ENCODE peak calls at places on chromosome 14, in five cellular contexts. C is left ventricle myocardium inferior, S is A549, Y is mesendoderm, V is HCT116. U is an unnamed sample. For H3K4me1, the result is how much of the 10 kb centered on the place peaks cover.

GRCh38 chr14:99131632-99132271 is 140.2 kb downstream of the BCL11B start:
- DNase-seq in C (no peak), S (no peak), Y (no peak), V (no peak), U (peak)

GRCh38 chr14:94075008-94075407 is 6.0 kb downstream of the DDX24 start:
- DNase-seq in C (no peak), S (no peak), Y (no peak), V (no peak), U (no peak)

GRCh38 chr14:51616724-51617409 is 34.8 kb upstream of the FRMD6 start:
- DNase-seq in C (no peak), S (peak), Y (no peak), V (peak), U (no peak)

GRCh38 chr14:75981426-75981825 is 369 bp downstream of the TGFB3 start:
- DNase-seq in C (no peak), S (no peak), Y (peak), V (no peak), U (no peak)

GRCh38 chr14:22980672-22981089 is 1.7 kb downstream of the AJUBA start:
- DNase-seq in C (peak), S (peak), Y (peak), V (no peak), U (no peak)

GRCh38 chr14:53368714-53369191 is 215.6 kb upstream of the DDHD1 start:
- DNase-seq in C (no peak), S (peak), Y (no peak), V (no peak), U (no peak)

GRCh38 chr14:21476526-21476924 is 234 bp downstream of the RAB2B start:
- DNase-seq in C (peak), S (peak), Y (no peak), V (no peak), U (peak)

GRCh38 chr14:84750763-84751554 is 779.0 kb upstream of the FLRT2 start:
- DNase-seq in C (no peak), S (no peak), Y (peak), V (no peak), U (no peak)

GRCh38 chr14:74539503-74539902 is 45.9 kb downstream of the ISCA2 start:
- DNase-seq in C (no peak), S (no peak), Y (no peak), V (no peak), U (peak)

GRCh38 chr14:94100847-94101246 is 9.7 kb upstream of the IFI27 start:
- DNase-seq in C (no peak), S (peak), Y (peak), V (no peak), U (no peak)

GRCh38 chr14:56733396-56733795 is 76.9 kb downstream of the OTX2 start:
- DNase-seq in C (no peak), S (no peak), Y (peak), V (no peak), U (no peak)

GRCh38 chr14:84760506-84760905 is 769.4 kb upstream of the FLRT2 start:
- DNase-seq in C (no peak), S (no peak), Y (no peak), V (no peak), U (no peak)

GRCh38 chr14:81166126-81166525 is 54.6 kb downstream of the GTF2A1 start:
- DNase-seq in C (no peak), S (no peak), Y (no peak), V (no peak), U (no peak)

GRCh38 chr14:103535891-103536565 is 7.0 kb downstream of the TRMT61A start:
- DNase-seq in C (no peak), S (no peak), Y (no peak), V (no peak), U (no peak)

GRCh38 chr14:51554339-51554920 is 97.3 kb upstream of the FRMD6 start:
- DNase-seq in C (no peak), S (no peak), Y (peak), V (no peak), U (no peak)

GRCh38 chr14:74615735-74616134 is 3.7 kb upstream of the LTBP2 start:
- DNase-seq in C (no peak), S (no peak), Y (no peak), V (no peak), U (no peak)

GRCh38 chr14:104374718-104375080 is 204.9 kb upstream of the C14orf180 start:
- DNase-seq in C (no peak), S (no peak), Y (no peak), V (no peak), U (no peak)

GRCh38 chr14:55160989-55161388 is 30.4 kb downstream of the DLGAP5 start:
- DNase-seq in C (no peak), S (peak), Y (no peak), V (peak), U (no peak)

GRCh38 chr14:45715946-45716345 is 462.9 kb upstream of the MIS18BP1 start:
- DNase-seq in C (no peak), S (no peak), Y (no peak), V (no peak), U (no peak)

GRCh38 chr14:90091393-90091792 is 29.6 kb downstream of the KCNK13 start:
- DNase-seq in C (no peak), S (no peak), Y (no peak), V (no peak), U (no peak)

GRCh38 chr14:101444116-101444515 is 117.2 kb upstream of the DIO3 start:
- DNase-seq in C (no peak), S (peak), Y (no peak), V (no peak), U (no peak)

GRCh38 chr14:74567219-74567618 is 44.8 kb downstream of the LTBP2 start:
- DNase-seq in C (no peak), S (no peak), Y (no peak), V (no peak), U (peak)

GRCh38 chr14:76883437-76883836 is 57.2 kb downstream of the LRRC74A start:
- DNase-seq in C (no peak), S (no peak), Y (no peak), V (no peak), U (no peak)

GRCh38 chr14:50085570-50086315 is 30.6 kb downstream of the VCPKMT start:
- DNase-seq in C (no peak), S (no peak), Y (peak), V (no peak), U (no peak)

GRCh38 chr14:88310021-88310420 is 13.0 kb downstream of the KCNK10 start:
- DNase-seq in C (no peak), S (no peak), Y (no peak), V (no peak), U (no peak)

GRCh38 chr14:104893435-104894207 is 28.6 kb downstream of the CEP170B start:
- DNase-seq in C (peak), S (no peak), Y (no peak), V (no peak), U (peak)

GRCh38 chr14:24310666-24311604 is at the start of gene LTB4R:
- DNase-seq in C (peak), S (no peak), Y (no peak), V (no peak), U (peak)

GRCh38 chr14:103065861-103066260 is 8.5 kb upstream of the CDC42BPB start:
- DNase-seq in C (no peak), S (no peak), Y (no peak), V (no peak), U (peak)

GRCh38 chr14:102565959-102566358 is 26.5 kb upstream of the RCOR1 start:
- DNase-seq in C (no peak), S (no peak), Y (no peak), V (no peak), U (no peak)

GRCh38 chr14:75088566-75089373 is 19.3 kb downstream of the ZC2HC1C start:
- DNase-seq in C (no peak), S (peak), Y (peak), V (peak), U (no peak)

GRCh38 chr14:92753250-92753649 is 4.8 kb upstream of the LGMN start:
- DNase-seq in C (no peak), S (no peak), Y (no peak), V (no peak), U (no peak)

GRCh38 chr14:27371209-27371608 is 773.4 kb upstream of the NOVA1 start:
- DNase-seq in C (no peak), S (no peak), Y (no peak), V (no peak), U (no peak)

GRCh38 chr14:21454843-21455550 is 926 bp downstream of the CHD8 start:
- DNase-seq in C (no peak), S (no peak), Y (peak), V (no peak), U (no peak)

GRCh38 chr14:37197421-37198272 is at the start of gene MIPOL1:
- DNase-seq in C (peak), S (peak), Y (peak), V (peak), U (peak)

GRCh38 chr14:22987291-22987690 is 4.9 kb upstream of the AJUBA start:
- DNase-seq in C (no peak), S (no peak), Y (no peak), V (no peak), U (no peak)

GRCh38 chr14:90649096-90649495 is 167.1 kb downstream of the TTC7B start:
- DNase-seq in C (no peak), S (no peak), Y (no peak), V (no peak), U (no peak)

GRCh38 chr14:51564986-51565604 is 86.6 kb upstream of the FRMD6 start:
- DNase-seq in C (no peak), S (no peak), Y (no peak), V (no peak), U (no peak)

GRCh38 chr14:67477926-67478915 is 10.3 kb downstream of the TMEM229B start:
- DNase-seq in C (no peak), S (no peak), Y (no peak), V (no peak), U (peak)

DNA sequence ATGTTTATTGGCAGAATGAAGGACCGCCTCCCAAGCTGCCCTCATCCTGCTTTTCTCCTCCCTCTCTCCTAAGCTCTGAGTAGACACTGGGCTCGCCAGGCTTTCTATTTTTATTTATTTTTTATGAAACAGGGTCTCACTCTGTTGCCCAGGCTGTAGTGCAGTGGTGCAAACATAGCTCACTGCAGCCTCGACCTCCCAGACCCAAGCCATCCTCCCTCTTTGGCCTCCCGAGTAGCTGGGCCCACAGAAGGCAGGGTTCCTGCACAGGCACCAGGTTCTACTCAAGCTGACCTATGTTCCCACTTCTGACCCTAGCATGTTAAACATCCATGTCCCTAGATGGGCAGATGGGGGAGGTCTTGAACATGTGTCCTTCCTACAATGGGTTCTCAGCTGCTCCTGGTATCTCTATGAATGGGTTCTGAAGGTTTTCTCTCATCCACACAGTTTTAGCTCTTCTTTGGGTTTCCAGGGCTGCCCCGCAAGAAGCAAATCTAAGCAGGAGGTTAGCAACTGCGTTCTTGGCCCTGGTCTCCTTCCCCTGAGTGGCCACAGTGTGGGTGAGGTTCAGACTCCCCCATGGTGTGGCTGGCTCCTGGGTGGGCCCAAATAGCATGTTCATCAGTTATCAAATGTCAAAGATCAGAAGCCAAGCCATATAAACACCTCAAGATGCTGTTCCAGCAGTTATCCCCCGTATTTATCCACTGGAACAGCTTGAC is 167.3 kb downstream of the ZFP36L1 start:
- DNase-seq in C (no peak), S (no peak), Y (no peak), V (no peak), U (no peak)
- H3K27ac ChIP-seq in C (peak), S (peak), Y (no peak), V (no peak), U (no peak)

DNA sequence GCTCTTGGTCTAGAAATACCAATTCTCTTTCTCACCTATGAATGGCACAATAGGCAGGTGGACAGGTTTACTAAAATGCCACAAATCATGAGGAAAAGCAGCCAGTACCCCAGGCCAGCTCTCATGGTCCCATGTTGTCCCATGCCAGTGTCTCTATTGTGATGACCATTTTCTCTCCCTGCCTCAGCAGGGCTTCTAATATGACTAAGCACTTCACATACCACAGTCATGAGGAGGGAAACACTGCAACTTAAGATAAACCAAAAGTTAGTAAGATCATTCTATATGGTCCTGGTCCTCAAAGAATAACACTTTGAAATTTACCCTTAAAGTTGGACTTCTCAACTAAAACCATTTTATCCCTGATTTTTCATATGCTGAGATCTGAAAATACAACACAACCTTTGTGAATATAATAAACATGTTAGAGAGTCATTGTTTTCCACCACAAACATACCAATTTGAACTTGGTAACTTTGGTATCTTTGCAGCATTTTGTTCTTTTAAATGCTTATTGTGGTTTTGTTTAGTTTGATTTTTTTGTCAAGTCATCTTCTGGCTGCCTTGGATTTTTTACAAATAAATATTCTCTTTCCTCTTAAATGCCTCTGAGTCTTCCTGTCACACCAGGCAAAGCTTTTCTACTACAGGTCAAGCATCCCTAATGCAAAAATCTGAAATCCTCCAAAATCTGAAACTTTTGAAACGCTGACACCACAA is 3.5 kb downstream of the TTC5 start:
- DNase-seq in C (no peak), S (no peak), Y (peak), V (no peak), U (no peak)
- H3K4me1 ChIP-seq in C (under half), S (under half), Y (under half), V (under half), U (under half)

GRCh38 chr14:31025335-31026075 is at the start of gene AP4S1:
- DNase-seq in C (peak), S (peak), Y (peak), V (no peak), U (peak)

GRCh38 chr14:31022386-31022785 is 3.1 kb upstream of the AP4S1 start:
- DNase-seq in C (no peak), S (no peak), Y (no peak), V (no peak), U (no peak)

GRCh38 chr14:31024577-31025334 is 693 bp upstream of the AP4S1 start:
- DNase-seq in C (no peak), S (no peak), Y (no peak), V (no peak), U (no peak)

GRCh38 chr14:31026076-31026394 is at the start of gene STRN3:
- DNase-seq in C (no peak), S (no peak), Y (no peak), V (no peak), U (no peak)

DNA sequence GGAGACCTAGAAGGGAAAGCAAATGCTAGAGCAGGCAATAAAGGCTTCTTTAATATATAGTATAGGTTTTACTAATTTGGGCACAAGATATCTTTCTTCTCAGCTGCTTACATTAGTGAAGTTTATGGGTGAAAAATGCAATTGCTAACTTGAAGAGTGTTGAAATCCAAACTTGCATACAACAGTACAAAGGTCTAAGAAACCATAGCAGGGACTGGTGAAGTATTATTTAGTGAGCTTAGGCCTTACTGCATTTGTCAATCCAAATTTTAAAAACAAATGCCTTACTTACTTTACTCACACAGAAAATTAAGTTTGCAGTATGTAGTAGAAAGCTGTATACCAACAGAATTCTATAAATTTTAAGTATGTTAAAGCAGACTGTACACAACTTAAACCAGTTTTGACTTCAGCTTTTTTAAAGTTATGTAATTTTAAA is 1.4 kb upstream of the AP4S1 start:
- DNase-seq in C (no peak), S (no peak), Y (no peak), V (no peak), U (no peak)
- H3K27ac ChIP-seq in C (peak), S (no peak), Y (no peak), V (no peak), U (peak)

GRCh38 chr14:58133739-58134138 is 18.3 kb downstream of the ARMH4 start:
- DNase-seq in C (no peak), S (no peak), Y (peak), V (no peak), U (no peak)
- H3K4me1 ChIP-seq in C (under half), S (under half), Y (under half), V (under half), U (under half)